ENCODE peak calls at places on chromosome 4, in five cellular contexts. One of them, this sample, is unnamed.

GRCh38 chr4:115674485-115674884 is 561.1 kb upstream of the NDST4 start:
- DNase-seq in K562: no peak
- DNase-seq in SK-N-SH: no peak
- DNase-seq in IMR-90: no peak
- DNase-seq in GM12878: no peak
- DNase-seq in this sample: no peak

GRCh38 chr4:62912531-62912930 is 1496.7 kb downstream of the TECRL start:
- DNase-seq in IMR-90: no peak
- DNase-seq in GM12878: no peak
- DNase-seq in SK-N-SH: no peak
- DNase-seq in K562: no peak
- DNase-seq in this sample: no peak

GRCh38 chr4:8320386-8320750 is 50.8 kb downstream of the HTRA3 start:
- DNase-seq in IMR-90: no peak
- DNase-seq in K562: peak
- DNase-seq in SK-N-SH: no peak
- DNase-seq in GM12878: no peak
- DNase-seq in this sample: no peak

GRCh38 chr4:14167876-14168510 is 540.5 kb upstream of the BOD1L1 start:
- DNase-seq in SK-N-SH: no peak
- DNase-seq in K562: no peak
- DNase-seq in GM12878: no peak
- DNase-seq in IMR-90: peak
- DNase-seq in this sample: no peak

GRCh38 chr4:747546-748170 is 42.0 kb downstream of the PCGF3 start:
- DNase-seq in SK-N-SH: no peak
- DNase-seq in GM12878: no peak
- DNase-seq in K562: no peak
- DNase-seq in IMR-90: no peak
- DNase-seq in this sample: no peak

GRCh38 chr4:114694770-114695169 is 96.2 kb downstream of the UGT8 start:
- DNase-seq in SK-N-SH: peak
- DNase-seq in GM12878: peak
- DNase-seq in K562: peak
- DNase-seq in IMR-90: peak
- DNase-seq in this sample: no peak

GRCh38 chr4:170109586-170110289 is 20.0 kb upstream of the AADAT start:
- DNase-seq in GM12878: no peak
- DNase-seq in K562: no peak
- DNase-seq in SK-N-SH: no peak
- DNase-seq in IMR-90: no peak
- DNase-seq in this sample: no peak

GRCh38 chr4:186021461-186022167 is 47.3 kb upstream of the TLR3 start:
- DNase-seq in GM12878: no peak
- DNase-seq in IMR-90: peak
- DNase-seq in SK-N-SH: peak
- DNase-seq in K562: peak
- DNase-seq in this sample: peak

GRCh38 chr4:106690487-106690886 is 321.9 kb upstream of the GIMD1 start:
- DNase-seq in GM12878: no peak
- DNase-seq in K562: no peak
- DNase-seq in IMR-90: peak
- DNase-seq in SK-N-SH: no peak
- DNase-seq in this sample: no peak

GRCh38 chr4:1583051-1583785 is 100.9 kb downstream of the FAM53A start:
- DNase-seq in GM12878: no peak
- DNase-seq in SK-N-SH: no peak
- DNase-seq in K562: no peak
- DNase-seq in IMR-90: no peak
- DNase-seq in this sample: no peak

GRCh38 chr4:25113915-25114904 is 46.0 kb downstream of the SEPSECS start:
- DNase-seq in IMR-90: peak
- DNase-seq in GM12878: no peak
- DNase-seq in K562: peak
- DNase-seq in SK-N-SH: no peak
- DNase-seq in this sample: no peak

GRCh38 chr4:16192067-16192466 is 34.2 kb downstream of the TAPT1 start:
- DNase-seq in K562: no peak
- DNase-seq in GM12878: no peak
- DNase-seq in SK-N-SH: peak
- DNase-seq in IMR-90: no peak
- DNase-seq in this sample: no peak

GRCh38 chr4:6926681-6927478 is 17.3 kb downstream of the TBC1D14 start:
- DNase-seq in K562: peak
- DNase-seq in SK-N-SH: no peak
- DNase-seq in GM12878: no peak
- DNase-seq in IMR-90: peak
- DNase-seq in this sample: no peak

GRCh38 chr4:151340751-151341385 is 15.5 kb upstream of the SH3D19 start:
- DNase-seq in K562: no peak
- DNase-seq in SK-N-SH: no peak
- DNase-seq in GM12878: no peak
- DNase-seq in IMR-90: peak
- DNase-seq in this sample: no peak

GRCh38 chr4:26762650-26763049 is 98.0 kb upstream of the STIM2 start:
- DNase-seq in IMR-90: peak
- DNase-seq in GM12878: no peak
- DNase-seq in SK-N-SH: no peak
- DNase-seq in K562: no peak
- DNase-seq in this sample: no peak

GRCh38 chr4:182978152-182978827 is 61.1 kb upstream of the DCTD start:
- DNase-seq in GM12878: peak
- DNase-seq in IMR-90: peak
- DNase-seq in SK-N-SH: no peak
- DNase-seq in K562: no peak
- DNase-seq in this sample: no peak

GRCh38 chr4:2831611-2832308 is 11.9 kb upstream of the ADD1 start:
- DNase-seq in SK-N-SH: peak
- DNase-seq in GM12878: no peak
- DNase-seq in IMR-90: no peak
- DNase-seq in K562: no peak
- DNase-seq in this sample: no peak

GRCh38 chr4:158159054-158159717 is 13.6 kb downstream of the GASK1B start:
- DNase-seq in GM12878: no peak
- DNase-seq in SK-N-SH: no peak
- DNase-seq in IMR-90: peak
- DNase-seq in K562: no peak
- DNase-seq in this sample: peak

GRCh38 chr4:1757836-1758235 is 35.3 kb upstream of the FGFR3 start:
- DNase-seq in IMR-90: no peak
- DNase-seq in SK-N-SH: no peak
- DNase-seq in GM12878: no peak
- DNase-seq in K562: peak
- DNase-seq in this sample: no peak

GRCh38 chr4:75924309-75924708 is 16.5 kb downstream of the NAAA start:
- DNase-seq in SK-N-SH: no peak
- DNase-seq in K562: no peak
- DNase-seq in GM12878: no peak
- DNase-seq in IMR-90: no peak
- DNase-seq in this sample: no peak

GRCh38 chr4:118033148-118034060 is 882 bp upstream of the NDST3 start:
- DNase-seq in K562: no peak
- DNase-seq in GM12878: no peak
- DNase-seq in SK-N-SH: peak
- DNase-seq in IMR-90: peak
- DNase-seq in this sample: peak

GRCh38 chr4:7353046-7353790 is 81.5 kb downstream of the PSAPL1 start:
- DNase-seq in SK-N-SH: no peak
- DNase-seq in GM12878: no peak
- DNase-seq in K562: no peak
- DNase-seq in IMR-90: no peak
- DNase-seq in this sample: no peak

GRCh38 chr4:52588097-52588496 is 71.0 kb downstream of the USP46 start:
- DNase-seq in IMR-90: peak
- DNase-seq in GM12878: no peak
- DNase-seq in SK-N-SH: peak
- DNase-seq in K562: peak
- DNase-seq in this sample: no peak

GRCh38 chr4:177339794-177340374 is 30.2 kb downstream of the NEIL3 start:
- DNase-seq in SK-N-SH: peak
- DNase-seq in K562: peak
- DNase-seq in IMR-90: peak
- DNase-seq in GM12878: peak
- DNase-seq in this sample: peak

GRCh38 chr4:150229538-150229937 is 151.3 kb downstream of the DCLK2 start:
- DNase-seq in SK-N-SH: no peak
- DNase-seq in GM12878: no peak
- DNase-seq in K562: no peak
- DNase-seq in IMR-90: peak
- DNase-seq in this sample: no peak

GRCh38 chr4:141955696-141956095 is 319.3 kb downstream of the IL15 start:
- DNase-seq in K562: no peak
- DNase-seq in GM12878: no peak
- DNase-seq in IMR-90: no peak
- DNase-seq in SK-N-SH: no peak
- DNase-seq in this sample: no peak

GRCh38 chr4:15167743-15168142 is 165.5 kb downstream of the CPEB2 start:
- DNase-seq in K562: no peak
- DNase-seq in SK-N-SH: no peak
- DNase-seq in GM12878: no peak
- DNase-seq in IMR-90: no peak
- DNase-seq in this sample: no peak

GRCh38 chr4:6126971-6127745 is 73.2 kb downstream of the JAKMIP1 start:
- DNase-seq in SK-N-SH: no peak
- DNase-seq in GM12878: no peak
- DNase-seq in K562: no peak
- DNase-seq in IMR-90: no peak
- DNase-seq in this sample: no peak

GRCh38 chr4:163554870-163555465 is 60.5 kb downstream of the TMA16 start:
- DNase-seq in GM12878: no peak
- DNase-seq in SK-N-SH: peak
- DNase-seq in K562: peak
- DNase-seq in IMR-90: peak
- DNase-seq in this sample: no peak

GRCh38 chr4:17165256-17165655 is 266.8 kb upstream of the LDB2 start:
- DNase-seq in GM12878: no peak
- DNase-seq in IMR-90: peak
- DNase-seq in SK-N-SH: no peak
- DNase-seq in K562: no peak
- DNase-seq in this sample: no peak

GRCh38 chr4:176676901-176677300 is 115.8 kb downstream of the VEGFC start:
- DNase-seq in K562: no peak
- DNase-seq in SK-N-SH: no peak
- DNase-seq in GM12878: no peak
- DNase-seq in IMR-90: no peak
- DNase-seq in this sample: no peak

GRCh38 chr4:152661649-152662048 is 18.1 kb downstream of the TMEM154 start:
- DNase-seq in GM12878: no peak
- DNase-seq in K562: no peak
- DNase-seq in SK-N-SH: no peak
- DNase-seq in IMR-90: no peak
- DNase-seq in this sample: no peak

GRCh38 chr4:150063128-150063527 is 15.1 kb upstream of the DCLK2 start:
- DNase-seq in K562: no peak
- DNase-seq in SK-N-SH: no peak
- DNase-seq in GM12878: no peak
- DNase-seq in IMR-90: peak
- DNase-seq in this sample: no peak

GRCh38 chr4:65391814-65392213 is 278.5 kb downstream of the EPHA5 start:
- DNase-seq in IMR-90: no peak
- DNase-seq in K562: no peak
- DNase-seq in GM12878: no peak
- DNase-seq in SK-N-SH: no peak
- DNase-seq in this sample: no peak

GRCh38 chr4:71683309-71683708 is 100.6 kb downstream of the GC start:
- DNase-seq in K562: no peak
- DNase-seq in SK-N-SH: no peak
- DNase-seq in GM12878: no peak
- DNase-seq in IMR-90: no peak
- DNase-seq in this sample: no peak

GRCh38 chr4:96166806-96167205 is 326.9 kb downstream of the PDHA2 start:
- DNase-seq in SK-N-SH: no peak
- DNase-seq in IMR-90: no peak
- DNase-seq in GM12878: no peak
- DNase-seq in K562: no peak
- DNase-seq in this sample: no peak

GRCh38 chr4:186810613-186811150 is 87.0 kb upstream of the FAT1 start:
- DNase-seq in GM12878: no peak
- DNase-seq in K562: no peak
- DNase-seq in SK-N-SH: no peak
- DNase-seq in IMR-90: no peak
- DNase-seq in this sample: no peak

GRCh38 chr4:113826431-113826830 is 64.9 kb upstream of the CAMK2D start:
- DNase-seq in IMR-90: no peak
- DNase-seq in SK-N-SH: no peak
- DNase-seq in GM12878: no peak
- DNase-seq in K562: no peak
- DNase-seq in this sample: no peak

GRCh38 chr4:122668241-122668640 is 47.4 kb upstream of the IL21 start:
- DNase-seq in K562: no peak
- DNase-seq in GM12878: no peak
- DNase-seq in SK-N-SH: no peak
- DNase-seq in IMR-90: peak
- DNase-seq in this sample: no peak
- TF ChIP-seq RCOR1 in K562: no peak
- TF ChIP-seq RCOR1 in GM12878: no peak
- TF ChIP-seq RCOR1 in SK-N-SH: no peak
- TF ChIP-seq RCOR1 in IMR-90: no peak
- TF ChIP-seq RCOR1 in this sample: no peak

GRCh38 chr4:41058426-41058825 is 155.9 kb downstream of the APBB2 start:
- DNase-seq in IMR-90: peak
- DNase-seq in GM12878: no peak
- DNase-seq in K562: no peak
- DNase-seq in SK-N-SH: no peak
- DNase-seq in this sample: no peak

GRCh38 chr4:41060352-41061318 is 153.7 kb downstream of the APBB2 start:
- DNase-seq in GM12878: no peak
- DNase-seq in K562: no peak
- DNase-seq in SK-N-SH: no peak
- DNase-seq in IMR-90: no peak
- DNase-seq in this sample: no peak

GRCh38 chr4:41057456-41057855 is 156.9 kb downstream of the APBB2 start:
- DNase-seq in GM12878: no peak
- DNase-seq in IMR-90: peak
- DNase-seq in SK-N-SH: no peak
- DNase-seq in K562: no peak
- DNase-seq in this sample: no peak

GRCh38 chr4:41064953-41065352 is 149.4 kb downstream of the APBB2 start:
- DNase-seq in GM12878: no peak
- DNase-seq in SK-N-SH: no peak
- DNase-seq in K562: no peak
- DNase-seq in IMR-90: no peak
- DNase-seq in this sample: no peak

GRCh38 chr4:41061482-41062185 is 152.7 kb downstream of the APBB2 start:
- DNase-seq in IMR-90: peak
- DNase-seq in GM12878: no peak
- DNase-seq in SK-N-SH: no peak
- DNase-seq in K562: no peak
- DNase-seq in this sample: no peak
- TF ChIP-seq RCOR1 in IMR-90: no peak
- TF ChIP-seq RCOR1 in GM12878: no peak
- TF ChIP-seq RCOR1 in SK-N-SH: no peak
- TF ChIP-seq RCOR1 in K562: no peak
- TF ChIP-seq RCOR1 in this sample: no peak

GRCh38 chr4:67751260-67751659 is 2.9 kb downstream of the GNRHR start:
- DNase-seq in SK-N-SH: no peak
- DNase-seq in IMR-90: peak
- DNase-seq in GM12878: no peak
- DNase-seq in K562: no peak
- DNase-seq in this sample: no peak
- TF ChIP-seq RCOR1 in SK-N-SH: no peak
- TF ChIP-seq RCOR1 in IMR-90: no peak
- TF ChIP-seq RCOR1 in GM12878: no peak
- TF ChIP-seq RCOR1 in K562: no peak
- TF ChIP-seq RCOR1 in this sample: no peak

GRCh38 chr4:48862661-48863060 is 31.8 kb downstream of the OCIAD1 start:
- DNase-seq in IMR-90: peak
- DNase-seq in K562: no peak
- DNase-seq in GM12878: no peak
- DNase-seq in SK-N-SH: no peak
- DNase-seq in this sample: no peak
- TF ChIP-seq RCOR1 in IMR-90: no peak
- TF ChIP-seq RCOR1 in K562: no peak
- TF ChIP-seq RCOR1 in GM12878: no peak
- TF ChIP-seq RCOR1 in SK-N-SH: no peak
- TF ChIP-seq RCOR1 in this sample: no peak